ENCODE peak calls at places on chromosomes 7 and 10, in seven cellular contexts. H is upper lobe of left lung; K is Jurkat, Clone E6-1; L is stimulated activated CD8-positive, alpha-beta memory T cell treated with anti-CD3 and anti-CD28 coated beads, Interleukin-7, amount 100 ng/mL, for 1 hour; F is RWPE1; B is psoas muscle; S is fibroblast of the aortic adventitia. Q is an unnamed sample.

GRCh38 chr10:14584643-14585042 is 190.1 kb downstream of the FAM107B start:
- DNase-seq in F (no peak), L (no peak), S (no peak), K (no peak), H (no peak), B (no peak), Q (no peak)

GRCh38 chr10:110789604-110790428 is 81.9 kb upstream of the PDCD4 start:
- DNase-seq in F (no peak), L (no peak), K (no peak), H (no peak), S (no peak), B (no peak), Q (no peak)

GRCh38 chr10:49831352-49832040 is 69.4 kb upstream of the OGDHL start:
- DNase-seq in H (no peak), L (no peak), S (peak), B (no peak), F (no peak), K (no peak), Q (no peak)

GRCh38 chr7:51327287-51327717 is 10.7 kb upstream of the COBL start:
- DNase-seq in H (no peak), B (no peak), S (no peak), K (no peak), F (no peak), L (no peak), Q (no peak)

GRCh38 chr7:130736298-130736900 is 2.4 kb upstream of the KLF14 start:
- DNase-seq in H (no peak), F (no peak), K (no peak), B (no peak), S (no peak), L (no peak), Q (no peak)

GRCh38 chr7:93030605-93031225 is 87.1 kb downstream of the SAMD9 start:
- DNase-seq in H (no peak), F (no peak), S (peak), L (no peak), K (no peak), B (no peak), Q (no peak)

GRCh38 chr7:824664-825063 is 7.6 kb upstream of the SUN1 start:
- DNase-seq in F (no peak), K (no peak), B (no peak), S (no peak), L (no peak), H (no peak), Q (peak)

GRCh38 chr10:71753091-71753959 is 20.0 kb downstream of the VSIR start:
- DNase-seq in S (no peak), L (no peak), H (peak), F (no peak), B (no peak), K (no peak), Q (peak)

GRCh38 chr10:6721964-6722615 is 142.0 kb upstream of the PRKCQ start:
- DNase-seq in L (no peak), F (peak), B (no peak), H (no peak), S (peak), K (no peak), Q (no peak)

GRCh38 chr7:128310499-128310898 is 33.2 kb downstream of the RBM28 start:
- DNase-seq in L (no peak), B (no peak), H (no peak), S (no peak), K (no peak), F (no peak), Q (no peak)

GRCh38 chr10:24902400-24902728 is 50.0 kb downstream of the PRTFDC1 start:
- DNase-seq in H (no peak), F (no peak), L (no peak), K (no peak), B (no peak), S (no peak), Q (no peak)

GRCh38 chr7:30983042-30983913 is 19.5 kb downstream of the GHRHR start:
- DNase-seq in F (peak), S (peak), K (peak), B (peak), L (peak), H (peak), Q (peak)

GRCh38 chr7:152674860-152675760 is 831 bp downstream of the XRCC2 start:
- DNase-seq in K (no peak), B (no peak), S (peak), F (peak), L (no peak), H (no peak), Q (no peak)

GRCh38 chr10:15227611-15228372 is 59.3 kb upstream of the NMT2 start:
- DNase-seq in S (peak), B (no peak), K (no peak), H (no peak), L (no peak), F (no peak), Q (no peak)

GRCh38 chr7:152103066-152103465 is 77.6 kb downstream of the GALNT11 start:
- DNase-seq in H (no peak), F (no peak), K (peak), B (no peak), S (no peak), L (no peak), Q (no peak)

GRCh38 chr7:150568714-150569113 is 1.5 kb downstream of the GIMAP4 start:
- DNase-seq in K (no peak), F (no peak), S (no peak), L (no peak), H (no peak), B (no peak), Q (no peak)

GRCh38 chr7:27172823-27173411 is 1.2 kb downstream of the HOXA10 start:
- DNase-seq in L (no peak), H (peak), B (no peak), F (no peak), S (no peak), K (no peak), Q (peak)

GRCh38 chr10:75877877-75878276 is 446.5 kb downstream of the LRMDA start:
- DNase-seq in L (no peak), H (no peak), B (no peak), F (no peak), S (no peak), K (no peak), Q (no peak)

GRCh38 chr10:121886997-121887622 is 40.7 kb downstream of the ATE1 start:
- DNase-seq in S (peak), H (peak), F (peak), K (peak), B (peak), L (no peak), Q (peak)

GRCh38 chr7:115293628-115294236 is 371.8 kb downstream of the MDFIC start:
- DNase-seq in K (no peak), H (no peak), S (peak), F (no peak), L (no peak), B (no peak), Q (no peak)

GRCh38 chr7:82335927-82336326 is 107.7 kb downstream of the CACNA2D1 start:
- DNase-seq in L (no peak), F (no peak), B (no peak), H (no peak), S (peak), K (peak), Q (no peak)

GRCh38 chr10:13890617-13891541 is 304.1 kb downstream of the PRPF18 start:
- DNase-seq in S (peak), H (no peak), B (peak), K (no peak), L (no peak), F (no peak), Q (peak)

GRCh38 chr7:28349637-28350036 is 62.7 kb upstream of the CREB5 start:
- DNase-seq in F (no peak), L (no peak), K (no peak), H (no peak), B (no peak), S (no peak), Q (no peak)

GRCh38 chr10:94407668-94408067 is 5.3 kb downstream of the TBC1D12 start:
- DNase-seq in S (no peak), L (no peak), K (no peak), H (no peak), F (no peak), B (no peak), Q (no peak)